ENCODE peak calls at places on chromosomes 1 and 21, in nine cellular contexts. I is left colon, Q is NCI-H2029, Y is GM18507, K is amniotic stem cell, C is AG04450, H is NCI-H510A treated with DMSO at 0.1 percent for 48 hours, X is RWPE1, F is C1 segment of cervical spinal cord. U is an unnamed sample.

GRCh38 chr1:221696045-221696444 is 45.8 kb downstream of the DUSP10 start:
- DNase-seq in H (no peak), I (no peak), F (no peak), Q (no peak), C (no peak), K (no peak), Y (no peak), X (no peak), U (no peak)

GRCh38 chr1:234716907-234717375 is 107.0 kb upstream of the IRF2BP2 start:
- DNase-seq in F (no peak), C (no peak), I (peak), Y (no peak), K (no peak), Q (peak), H (peak), X (no peak), U (no peak)

GRCh38 chr1:116309090-116309870 is 63.8 kb upstream of the ATP1A1 start:
- DNase-seq in C (no peak), Q (peak), K (no peak), F (no peak), H (peak), I (no peak), X (peak), Y (no peak), U (no peak)

GRCh38 chr1:6490181-6491075 is 1.0 kb downstream of the PLEKHG5 start:
- DNase-seq in H (peak), Q (no peak), C (peak), X (peak), F (no peak), K (peak), Y (peak), I (peak), U (no peak)

GRCh38 chr21:29360799-29361765 is 62.4 kb downstream of the BACH1 start:
- DNase-seq in F (no peak), Q (no peak), C (no peak), Y (no peak), H (peak), K (no peak), I (no peak), X (no peak), U (no peak)

GRCh38 chr1:174174461-174175329 is 15.4 kb downstream of the RABGAP1L start:
- DNase-seq in Q (no peak), H (no peak), I (no peak), K (no peak), F (no peak), X (no peak), C (no peak), Y (no peak), U (no peak)

GRCh38 chr1:35660581-35661473 is 19.5 kb upstream of the PSMB2 start:
- DNase-seq in C (peak), I (no peak), Y (no peak), K (no peak), Q (no peak), F (no peak), H (no peak), X (peak), U (no peak)

GRCh38 chr1:205693421-205693991 is 13.2 kb upstream of the SLC45A3 start:
- DNase-seq in F (no peak), C (no peak), I (no peak), H (no peak), Q (no peak), Y (no peak), X (no peak), K (no peak), U (no peak)

GRCh38 chr1:94296018-94296417 is 58.6 kb upstream of the ARHGAP29 start:
- DNase-seq in F (no peak), K (no peak), H (no peak), X (no peak), Y (no peak), I (no peak), Q (no peak), C (no peak), U (no peak)

U was measured in RWPE2.